ENCODE peak calls at places on chromosomes 16 and 17, in nine cellular contexts. X is tibial nerve; L is lung; P is dorsolateral prefrontal cortex; F is CD8-positive, alpha-beta T cell; M is tibial artery; Q is left ventricle myocardium inferior; Y is IMR-90; T is upper lobe of right lung. A is an unnamed sample.

GRCh38 chr17:43814026-43814425 is 18.9 kb downstream of the MPP3 start:
- DNase-seq in X (no peak), L (no peak), P (no peak), F (no peak), M (no peak), Q (no peak), Y (no peak), T (no peak), A (no peak)

GRCh38 chr16:85624646-85625045 is 11.5 kb downstream of the GSE1 start:
- DNase-seq in X (no peak), L (no peak), P (no peak), F (no peak), M (no peak), Q (no peak), Y (no peak), T (no peak), A (no peak)

GRCh38 chr17:45293413-45294211 is 23.2 kb downstream of the MAP3K14 start:
- DNase-seq in X (peak), L (peak), P (peak), F (no peak), M (peak), Q (peak), Y (peak), T (peak), A (peak)

GRCh38 chr16:6687593-6687992 is 645.1 kb upstream of the RBFOX1 start:
- DNase-seq in X (no peak), L (no peak), P (no peak), F (no peak), M (no peak), Q (no peak), Y (no peak), T (no peak), A (no peak)

GRCh38 chr17:60457148-60457547 is 34.9 kb downstream of the CHCT1 start:
- DNase-seq in X (no peak), L (no peak), P (no peak), F (no peak), M (no peak), Q (no peak), Y (no peak), T (no peak), A (no peak)

GRCh38 chr16:53058441-53058840 is 3.6 kb downstream of the CHD9 start:
- DNase-seq in X (no peak), L (no peak), P (no peak), F (no peak), M (no peak), Q (no peak), Y (no peak), T (no peak), A (peak)

GRCh38 chr16:4034963-4035362 is 81.3 kb downstream of the ADCY9 start:
- DNase-seq in X (no peak), L (no peak), P (no peak), F (no peak), M (no peak), Q (no peak), Y (no peak), T (no peak), A (no peak)

GRCh38 chr17:36761203-36761945 is 160.0 kb downstream of the MRM1 start:
- DNase-seq in X (no peak), L (no peak), P (no peak), F (no peak), M (no peak), Q (no peak), Y (no peak), T (no peak), A (peak)

GRCh38 chr17:7340179-7340578 is 3.9 kb downstream of the ACAP1 start:
- DNase-seq in X (no peak), L (no peak), P (no peak), F (no peak), M (no peak), Q (no peak), Y (peak), T (no peak), A (no peak)

GRCh38 chr16:48447428-48447827 is 62.2 kb upstream of the SIAH1 start:
- DNase-seq in X (no peak), L (no peak), P (no peak), F (no peak), M (no peak), Q (no peak), Y (no peak), T (no peak), A (no peak)

GRCh38 chr17:9880582-9880999 is 24.5 kb downstream of the RCVRN start:
- DNase-seq in X (no peak), L (no peak), P (no peak), F (no peak), M (no peak), Q (no peak), Y (no peak), T (no peak), A (no peak)

GRCh38 chr17:52026075-52026474 is 132.4 kb downstream of the CA10 start:
- DNase-seq in X (no peak), L (no peak), P (no peak), F (no peak), M (no peak), Q (no peak), Y (no peak), T (no peak), A (no peak)

GRCh38 chr16:85252461-85252860 is 140.2 kb upstream of the CIBAR2 start:
- DNase-seq in X (no peak), L (no peak), P (no peak), F (no peak), M (no peak), Q (no peak), Y (no peak), T (no peak), A (no peak)

GRCh38 chr16:22785552-22785951 is 28.4 kb upstream of the HS3ST2 start:
- DNase-seq in X (no peak), L (no peak), P (no peak), F (no peak), M (no peak), Q (no peak), Y (no peak), T (no peak), A (no peak)

DNA sequence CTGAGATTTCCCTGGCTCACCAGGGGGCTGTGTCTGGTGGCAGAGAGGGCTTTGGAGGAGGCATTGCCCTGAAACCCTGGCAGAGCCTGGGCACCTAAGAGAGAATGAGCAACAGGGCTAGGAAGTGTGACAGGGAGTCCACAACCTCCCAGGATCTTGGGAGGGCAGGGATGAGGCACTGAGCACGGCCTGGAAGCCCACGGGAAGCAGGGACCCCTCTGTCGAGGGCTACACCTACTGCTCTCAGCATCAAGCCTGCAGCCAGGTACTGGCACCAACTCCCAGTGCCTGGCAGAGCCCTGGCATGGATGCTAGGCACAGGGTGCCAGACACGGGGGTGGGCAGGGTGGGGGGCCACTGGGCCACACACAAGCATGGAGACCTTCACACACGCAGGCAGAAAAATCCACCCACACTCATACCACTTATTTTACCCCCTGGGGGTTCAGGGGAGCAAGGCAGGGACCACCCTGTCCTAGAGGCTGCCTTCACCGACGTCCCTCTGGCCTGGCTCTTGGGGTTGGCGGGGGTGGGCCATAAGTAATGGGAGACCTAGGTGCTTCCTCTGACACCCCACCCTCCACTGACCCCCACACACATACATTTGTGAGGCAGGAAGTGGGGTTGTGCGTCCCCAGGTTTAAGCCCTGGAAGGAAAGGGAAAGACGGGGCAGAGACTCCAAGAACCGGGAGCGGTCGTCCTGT is 970 bp upstream of the HSD11B2 start:
- DNase-seq in X (no peak), L (no peak), P (no peak), F (no peak), M (no peak), Q (no peak), Y (no peak), T (no peak), A (no peak)
- H3K4me3 ChIP-seq in X (peak), L (no peak), P (peak), F (peak), M (peak), Q (peak), Y (no peak), T (peak), A (peak)

GRCh38 chr16:68696514-68696913 is 40.6 kb upstream of the CDH1 start:
- DNase-seq in X (no peak), L (no peak), P (no peak), F (no peak), M (no peak), Q (no peak), Y (no peak), T (no peak), A (no peak)
- TF ChIP-seq CTCF in X (no peak), L (no peak), P (no peak), F (no peak), M (no peak), Q (no peak), Y (no peak), T (no peak), A (no peak)

GRCh38 chr17:4478318-4478830 is 20.3 kb upstream of the SPNS2 start:
- DNase-seq in X (no peak), L (no peak), P (no peak), F (no peak), M (no peak), Q (no peak), Y (no peak), T (no peak), A (no peak)
- H3K27ac ChIP-seq in X (no peak), L (no peak), P (no peak), F (no peak), M (no peak), Q (no peak), Y (no peak), T (no peak), A (no peak)

DNA sequence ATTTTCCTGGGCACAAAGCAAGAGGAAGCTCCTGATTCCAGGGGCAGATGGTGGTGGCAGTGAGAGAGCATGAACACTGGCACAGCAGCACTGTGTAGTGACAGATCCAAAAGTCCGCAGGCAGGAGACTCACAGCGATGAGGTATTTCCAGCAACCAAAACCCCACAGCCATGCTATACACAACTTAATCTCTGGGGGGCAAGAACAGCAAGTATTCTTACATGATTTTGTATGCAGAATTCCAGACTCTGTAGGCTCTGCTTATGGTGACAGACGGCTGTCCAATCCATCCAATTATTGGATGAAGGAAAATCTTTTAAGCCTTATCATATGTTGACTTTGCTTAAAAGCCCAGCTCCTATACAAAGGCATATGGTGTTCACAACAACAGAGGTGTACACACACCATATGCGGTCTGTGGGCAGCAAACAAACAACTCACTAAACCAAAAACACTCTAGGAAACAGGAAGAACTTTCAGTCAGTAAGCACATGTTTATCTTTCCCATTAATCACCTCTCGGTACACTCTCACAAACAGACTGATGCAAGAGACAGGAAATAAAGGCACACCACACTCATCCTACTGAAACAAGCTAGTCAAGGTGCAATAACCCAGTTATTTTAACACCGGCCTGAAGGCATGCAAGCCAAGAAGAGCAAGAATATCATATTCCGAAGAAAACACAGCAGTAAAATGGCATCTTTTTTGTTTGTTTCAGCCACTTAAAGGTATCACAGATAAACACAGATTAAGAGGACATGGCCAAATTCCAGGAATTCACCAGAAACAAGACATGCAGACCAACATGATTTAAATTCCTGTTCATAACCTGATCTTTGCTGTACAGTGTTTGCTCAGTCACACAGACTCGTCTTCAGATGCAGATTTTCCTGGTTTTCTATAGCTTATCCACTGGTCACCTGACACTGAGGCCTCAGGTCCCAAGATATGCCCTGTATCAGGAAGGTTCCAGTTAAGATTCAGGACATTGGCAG is 47.8 kb downstream of the ERN1 start:
- DNase-seq in X (no peak), L (no peak), P (peak), F (peak), M (no peak), Q (no peak), Y (peak), T (no peak), A (peak)
- H3K4me3 ChIP-seq in X (no peak), L (no peak), P (no peak), F (no peak), M (no peak), Q (no peak), Y (no peak), T (no peak), A (peak)

DNA sequence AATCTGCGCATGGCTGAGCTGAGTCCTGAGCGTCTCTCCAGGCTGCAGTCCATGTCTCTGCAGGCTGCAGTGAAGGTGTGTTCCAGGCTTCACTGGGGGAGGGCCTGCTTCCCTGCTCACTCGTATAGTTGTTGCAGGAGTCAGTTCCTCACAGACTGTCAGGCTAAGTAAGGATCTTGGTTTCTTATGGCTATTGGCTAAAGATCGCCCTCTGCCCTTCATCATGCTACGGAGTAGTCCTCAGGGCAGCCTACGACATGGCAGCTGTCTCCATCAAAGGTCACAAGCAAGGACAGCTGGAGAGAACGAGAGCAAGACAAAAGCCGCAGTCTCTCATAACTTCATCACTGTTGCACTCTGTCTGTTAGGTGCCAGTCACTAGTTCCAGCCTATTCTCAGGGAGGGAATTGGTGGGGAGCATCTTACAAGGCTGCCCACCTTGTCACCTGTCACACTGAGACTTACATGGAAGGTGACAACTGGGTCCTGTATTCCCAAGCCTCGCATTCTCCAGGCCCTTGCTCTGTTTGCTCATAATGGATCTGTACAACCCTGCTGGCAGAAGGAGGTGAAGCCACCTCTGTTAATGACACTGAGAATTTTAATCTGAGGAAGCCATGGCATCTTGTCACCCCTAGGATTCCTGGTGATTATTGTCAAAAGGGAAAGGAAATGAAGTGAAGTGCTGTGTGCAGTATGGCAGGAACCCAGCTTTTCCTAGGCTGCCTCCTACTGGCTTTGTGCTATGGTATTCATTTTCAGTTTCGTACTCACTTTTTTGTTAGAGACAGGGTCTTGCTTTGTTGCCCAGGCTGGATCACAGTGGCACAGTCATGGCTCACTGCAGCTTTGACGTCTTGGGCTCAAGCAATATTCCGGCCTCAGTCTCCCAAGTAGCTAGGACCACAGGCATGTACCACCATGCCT is 43.4 kb downstream of the MFSD11 start:
- DNase-seq in X (no peak), L (no peak), P (no peak), F (no peak), M (no peak), Q (no peak), Y (no peak), T (no peak), A (peak)
- TF ChIP-seq CTCF in X (no peak), L (no peak), P (no peak), F (no peak), M (no peak), Q (no peak), Y (peak), T (no peak), A (peak)

DNA sequence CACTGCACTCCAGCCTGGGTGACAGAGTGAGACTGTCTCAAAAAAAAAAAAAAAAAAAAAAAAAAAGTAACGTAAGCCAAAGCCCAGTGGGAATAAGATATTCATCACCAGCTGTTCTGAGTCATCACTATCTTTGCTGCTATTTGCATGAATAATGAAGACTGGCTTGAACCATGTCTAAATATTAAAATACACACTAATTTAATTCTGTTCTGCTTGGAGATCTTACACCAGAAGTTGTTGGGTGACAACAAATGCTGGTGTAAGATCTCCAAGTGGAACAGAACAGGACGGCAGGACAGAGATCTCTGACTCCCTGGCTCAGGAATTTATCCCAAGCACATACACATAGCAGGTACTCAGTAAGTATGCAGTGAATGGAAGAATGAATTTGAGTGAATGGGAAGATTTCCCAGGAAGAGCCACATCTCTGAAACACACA is 19.6 kb downstream of the DNAH17 start:
- DNase-seq in X (no peak), L (no peak), P (no peak), F (no peak), M (no peak), Q (no peak), Y (peak), T (no peak), A (no peak)
- H3K27ac ChIP-seq in X (no peak), L (no peak), P (no peak), F (no peak), M (no peak), Q (no peak), Y (no peak), T (no peak), A (no peak)

DNA sequence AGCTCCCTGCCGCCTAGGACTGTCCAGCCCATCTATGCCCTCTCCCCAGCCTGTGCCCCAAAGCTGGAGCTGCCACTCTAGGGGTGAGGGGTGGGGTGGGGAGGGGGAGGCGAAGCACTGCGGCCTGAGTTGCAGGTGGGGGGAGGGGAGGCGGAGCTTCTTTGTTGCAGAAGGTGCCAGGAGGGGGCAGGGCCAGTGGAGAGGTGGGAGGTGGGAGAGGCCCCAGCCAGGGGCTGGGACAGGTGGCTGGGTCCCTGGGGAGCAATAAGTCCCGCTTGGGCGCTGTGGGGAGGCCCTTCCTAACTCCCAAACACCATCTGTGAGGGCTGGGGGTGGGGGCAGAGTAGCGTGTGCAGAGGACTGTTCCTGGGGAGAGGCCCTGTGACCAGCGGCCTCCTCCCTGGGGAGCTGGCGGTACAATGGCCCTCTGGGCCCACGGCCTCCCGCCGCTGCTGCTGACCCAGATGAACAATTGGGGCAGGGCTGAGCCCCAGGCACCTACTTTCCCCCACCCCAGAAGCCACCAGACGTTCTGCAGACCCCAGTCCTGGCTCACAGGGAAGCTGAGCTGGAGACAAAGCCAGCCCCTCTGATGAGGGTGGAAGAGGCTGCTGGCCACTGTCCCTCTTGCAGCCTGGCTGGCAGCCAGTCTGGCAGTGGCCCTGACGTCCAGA is 2.2 kb upstream of the NTN3 start:
- DNase-seq in X (no peak), L (no peak), P (no peak), F (peak), M (no peak), Q (no peak), Y (no peak), T (no peak), A (peak)
- H3K4me3 ChIP-seq in X (peak), L (no peak), P (peak), F (no peak), M (peak), Q (peak), Y (no peak), T (no peak), A (peak)

DNA sequence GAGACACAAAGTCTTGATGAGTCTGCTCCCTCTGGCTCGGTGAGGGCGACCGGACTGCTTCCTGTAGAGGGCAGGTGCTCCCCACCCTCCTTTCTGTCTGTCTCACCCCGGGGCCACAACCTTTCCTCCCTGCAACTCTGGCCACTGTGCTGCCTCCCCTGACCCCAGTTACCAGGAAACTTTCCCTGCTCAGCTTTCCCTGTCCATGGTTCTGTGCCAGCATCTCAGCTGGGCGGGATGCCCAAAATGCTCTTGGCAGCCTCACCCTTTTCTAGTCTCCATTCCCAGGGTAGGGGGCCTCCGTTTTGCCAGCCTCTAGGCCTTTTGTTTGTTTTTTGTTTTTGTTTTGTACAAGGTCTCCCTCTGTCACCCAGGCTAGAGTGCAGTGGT is 1.4 kb downstream of the PLD2 start:
- DNase-seq in X (no peak), L (peak), P (peak), F (no peak), M (peak), Q (peak), Y (no peak), T (peak), A (no peak)
- TF ChIP-seq CTCF in X (no peak), L (no peak), P (no peak), F (no peak), M (no peak), Q (no peak), Y (no peak), T (no peak), A (no peak)

A was measured in WERI-Rb-1.